ENCODE peak calls at places on chromosomes 11 and 22, in eight cellular contexts. S, T, M, V, H, K, C and I are unnamed samples.

GRCh38 chr22:24926428-24926725 is 20.1 kb downstream of the LHFPL7 start:
- DNase-seq in S (no peak), T (no peak), M (no peak), V (no peak), H (no peak), K (no peak), C (no peak), I (no peak)

GRCh38 chr11:88414385-88414861 is 76.9 kb upstream of the CTSC start:
- DNase-seq in S (no peak), T (peak; percentile 75), M (no peak), V (peak; percentile 42), H (no peak), K (peak; percentile 55), C (no peak), I (no peak)

GRCh38 chr11:6647282-6647679 is 8.3 kb downstream of the DCHS1 start:
- DNase-seq in S (no peak), T (no peak), M (no peak), V (no peak), H (peak; percentile 38), K (no peak), C (no peak), I (no peak)

GRCh38 chr11:66002648-66003225 is 434 bp downstream of the BANF1 start:
- DNase-seq in S (peak; percentile 70), T (peak; percentile 21), M (peak; percentile 69), V (peak; percentile 60), H (peak; percentile 40), K (no peak), C (peak; percentile 80), I (no peak)

GRCh38 chr22:41966607-41967240 is 2.5 kb upstream of the SEPTIN3 start:
- DNase-seq in S (peak; percentile 27), T (peak; percentile 75), M (peak; percentile 28), V (no peak), H (peak; percentile 97), K (no peak), C (no peak), I (peak; percentile 38)

GRCh38 chr11:27718853-27719574 is 18.8 kb upstream of the BDNF start:
- DNase-seq in S (no peak), T (no peak), M (no peak), V (no peak), H (peak; percentile 91), K (no peak), C (peak; percentile 65), I (peak; percentile 11)

GRCh38 chr11:132099692-132100091 is 729.3 kb downstream of the NTM start:
- DNase-seq in S (no peak), T (no peak), M (no peak), V (no peak), H (peak; percentile 59), K (no peak), C (no peak), I (no peak)

GRCh38 chr11:3091846-3092602 is 34.8 kb upstream of the CARS1 start:
- DNase-seq in S (peak; percentile 75), T (peak; percentile 17), M (peak; percentile 54), V (peak; percentile 66), H (peak; percentile 95), K (peak; percentile 81), C (no peak), I (peak; percentile 65)

GRCh38 chr22:49205401-49205800 is 622.3 kb downstream of the BRD1 start:
- DNase-seq in S (no peak), T (no peak), M (no peak), V (no peak), H (no peak), K (no peak), C (peak; percentile 62), I (peak; percentile 0)

DNA sequence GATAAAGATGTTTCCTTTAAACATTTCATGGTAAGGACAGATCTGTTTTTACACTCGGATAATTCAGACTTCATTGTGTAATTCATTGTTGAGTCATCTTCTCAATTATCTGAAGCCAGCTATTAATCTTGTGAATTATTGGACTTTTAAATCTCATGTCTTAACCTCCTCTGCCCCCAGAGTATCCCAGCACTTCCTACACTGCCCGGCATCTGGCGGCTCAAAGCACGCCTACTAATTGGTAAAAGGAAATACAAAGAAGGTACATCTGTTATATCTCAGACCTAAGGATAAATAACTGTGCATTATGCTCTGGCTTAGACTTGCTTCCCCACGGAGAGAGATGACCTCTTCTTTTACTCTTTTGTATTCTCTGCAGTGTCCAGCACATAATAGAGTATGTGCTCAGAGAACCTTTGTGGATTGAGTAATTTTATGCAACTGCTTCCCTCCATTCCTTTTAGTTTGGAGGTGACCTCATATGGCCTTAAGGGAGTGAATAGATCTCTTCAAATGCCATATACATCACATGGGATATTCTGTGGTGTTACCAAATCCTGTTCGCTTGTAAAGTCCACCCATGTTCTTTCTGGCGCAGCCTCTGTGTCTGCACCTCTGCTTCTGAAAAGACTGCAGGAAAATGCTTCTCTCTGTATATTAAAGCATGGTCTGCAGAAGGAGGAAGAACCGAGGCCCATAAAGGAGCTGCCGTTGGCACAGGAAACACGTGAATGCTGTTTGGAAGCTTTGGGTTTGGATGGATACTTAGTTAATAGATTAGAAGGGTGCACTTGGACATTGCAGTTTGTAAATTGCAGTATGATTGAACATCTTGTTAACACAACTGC is 125.7 kb upstream of the SORL1-AS1 start:
- DNase-seq in S (no peak), T (peak; percentile 8), M (no peak), V (no peak), H (no peak), K (no peak), C (no peak), I (peak; percentile 2)
- H3K4me1 ChIP-seq in S (peaks cover 17% of the 10 kb centered on the region), T (no peaks in the 10 kb centered on the region), M (no peaks in the 10 kb centered on the region), V (no peaks in the 10 kb centered on the region), H (no peaks in the 10 kb centered on the region), K (peaks cover 18% of the 10 kb centered on the region), C (no peaks in the 10 kb centered on the region), I (no peaks in the 10 kb centered on the region)

GRCh38 chr11:24496371-24496727 is 504 bp upstream of the LUZP2 start:
- DNase-seq in S (no peak), T (peak; percentile 13), M (no peak), V (no peak), H (no peak), K (no peak), C (no peak), I (no peak)
- H3K4me3 ChIP-seq in S (no peak overlapping the region), T (peak overlapping the region; percentile 74), M (peak overlapping the region; percentile 30), V (no peak overlapping the region), H (no peak overlapping the region), K (no peak overlapping the region), C (peak overlapping the region; percentile 59), I (peak overlapping the region; percentile 56)

GRCh38 chr11:102603091-102603490 is 22.0 kb downstream of the MMP20 start:
- DNase-seq in S (no peak), T (peak; percentile 86), M (peak; percentile 13), V (no peak), H (peak; percentile 45), K (no peak), C (no peak), I (no peak)

GRCh38 chr11:102603576-102603975 is 21.6 kb downstream of the MMP20 start:
- DNase-seq in S (no peak), T (peak; percentile 12), M (no peak), V (no peak), H (no peak), K (no peak), C (no peak), I (no peak)

GRCh38 chr11:102599642-102600261 is 25.4 kb downstream of the MMP20 start:
- DNase-seq in S (no peak), T (peak; percentile 95), M (no peak), V (no peak), H (peak; percentile 93), K (no peak), C (no peak), I (no peak)

GRCh38 chr11:102598272-102598671 is 26.9 kb downstream of the MMP20 start:
- DNase-seq in S (no peak), T (no peak), M (no peak), V (no peak), H (no peak), K (no peak), C (no peak), I (no peak)

GRCh38 chr11:102600666-102601065 is 24.5 kb downstream of the MMP20 start:
- DNase-seq in S (no peak), T (no peak), M (no peak), V (no peak), H (no peak), K (no peak), C (no peak), I (no peak)
- H3K4me1 ChIP-seq in S (no peaks in the 10 kb centered on the region), T (peaks cover 42% of the 10 kb centered on the region), M (no peaks in the 10 kb centered on the region), V (no peaks in the 10 kb centered on the region), H (peaks cover 7% of the 10 kb centered on the region), K (no peaks in the 10 kb centered on the region), C (no peaks in the 10 kb centered on the region), I (no peaks in the 10 kb centered on the region)

DNA sequence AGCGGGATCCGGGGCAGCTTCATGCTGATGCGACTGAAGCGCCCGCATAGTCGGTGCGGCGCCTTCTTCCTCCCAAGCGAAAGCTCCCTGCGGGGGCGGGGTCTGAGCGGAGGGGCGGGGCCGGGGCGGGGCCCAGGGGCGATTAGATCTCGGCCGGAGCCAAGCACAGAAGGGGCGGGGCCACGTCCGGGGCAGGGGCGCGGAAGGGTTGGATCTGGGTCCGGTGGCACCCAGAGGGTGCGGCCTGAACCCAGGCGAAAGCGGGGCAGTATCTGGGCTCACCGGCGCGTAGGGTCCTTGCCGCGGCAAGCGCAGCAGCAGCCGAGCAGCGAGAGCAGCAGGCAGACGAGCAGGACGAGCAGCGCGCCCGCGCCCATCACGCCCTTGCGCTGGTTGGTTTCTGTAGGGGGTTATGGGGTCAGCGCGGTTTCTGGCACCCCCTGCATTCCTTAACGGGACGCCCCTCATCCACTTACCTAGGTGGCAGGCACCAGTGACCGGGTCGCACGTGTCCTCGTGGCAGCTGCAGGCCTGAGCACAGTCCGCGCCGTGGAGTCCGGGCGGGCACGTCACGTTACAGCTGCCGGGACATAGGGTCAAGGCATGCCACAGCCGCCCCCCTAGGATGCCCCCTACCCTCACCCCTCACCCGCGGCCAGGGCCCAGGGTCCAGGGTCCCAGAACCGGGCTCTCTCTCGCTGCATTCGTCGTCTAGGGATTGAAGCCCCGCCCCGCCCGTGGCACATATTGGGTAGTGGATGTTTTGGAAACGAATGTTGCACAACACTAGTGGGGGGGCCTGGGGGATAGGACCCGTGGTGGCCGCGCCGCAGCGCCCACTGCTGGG is 8.1 kb downstream of the SCARF2 start:
- DNase-seq in S (peak; percentile 80), T (no peak), M (no peak), V (peak; percentile 63), H (peak; percentile 77), K (peak; percentile 87), C (peak; percentile 65), I (no peak)
- H3K4me3 ChIP-seq in S (peak overlapping the region; percentile 60), T (no peak overlapping the region), M (no peak overlapping the region), V (no peak overlapping the region), H (no peak overlapping the region), K (peak overlapping the region; percentile 82), C (peak overlapping the region; percentile 24), I (no peak overlapping the region)